ENCODE peak calls at places on chromosomes 13 and 19, in five cellular contexts. D is IMR-90, E is K562, B is Peyer's patch, C is breast epithelium. M is an unnamed sample.

GRCh38 chr19:52248256-52248655 is 21.1 kb upstream of the ZNF766 start:
- DNase-seq in E (no peak), C (no peak), B (peak; percentile 59), D (peak; percentile 33), M (peak; percentile 26)

GRCh38 chr13:80341098-80341701 is at the start of gene SPRY2:
- DNase-seq in B (peak; percentile 65), E (peak; percentile 71), C (peak; percentile 88), D (peak; percentile 96), M (peak; percentile 95)

GRCh38 chr13:32638739-32639138 is 52.5 kb downstream of the PDS5B start:
- DNase-seq in B (no peak), E (no peak), C (no peak), D (no peak), M (no peak)

GRCh38 chr19:17322854-17323253 is 11.8 kb downstream of the ANO8 start:
- DNase-seq in E (no peak), B (no peak), C (no peak), D (no peak), M (no peak)

GRCh38 chr19:18939922-18940775 is 868 bp downstream of the HOMER3 start:
- DNase-seq in B (no peak), E (no peak), D (peak; percentile 46), C (peak; percentile 56), M (peak; percentile 88)

GRCh38 chr13:26307701-26308100 is 53.8 kb downstream of the CDK8 start:
- DNase-seq in E (no peak), C (no peak), D (no peak), B (no peak), M (no peak)

GRCh38 chr13:77509221-77509620 is 26.3 kb upstream of the SCEL start:
- DNase-seq in E (no peak), C (no peak), B (no peak), D (peak; percentile 8), M (no peak)

GRCh38 chr19:17888260-17888659 is 16.5 kb downstream of the SLC5A5 start:
- DNase-seq in B (no peak), C (no peak), D (no peak), E (no peak), M (no peak)

GRCh38 chr19:46919324-46919723 is 58.5 kb downstream of the ARHGAP35 start:
- DNase-seq in B (no peak), C (no peak), D (peak; percentile 75), E (no peak), M (no peak)

GRCh38 chr19:53977429-53977990 is 13.9 kb upstream of the CACNG6 start:
- DNase-seq in C (no peak), D (peak; percentile 78), B (peak; percentile 59), E (peak; percentile 81), M (peak; percentile 95)

GRCh38 chr13:63700366-63700765 is 2284.7 kb upstream of the PCDH20 start:
- DNase-seq in C (no peak), E (no peak), B (no peak), D (no peak), M (no peak)

GRCh38 chr13:36531746-36532486 is 99.6 kb downstream of the CCNA1 start:
- DNase-seq in C (no peak), D (no peak), E (no peak), B (no peak), M (no peak)

GRCh38 chr13:106796280-106797047 is 228.5 kb upstream of the ARGLU1 start:
- DNase-seq in B (no peak), D (no peak), E (no peak), C (no peak), M (no peak)

GRCh38 chr13:24208314-24208713 is 47.8 kb downstream of the SPATA13 start:
- DNase-seq in B (no peak), D (peak; percentile 95), E (no peak), C (no peak), M (peak; percentile 15)

GRCh38 chr19:11096210-11096841 is 7.1 kb downstream of the LDLR start:
- DNase-seq in B (no peak), C (no peak), E (no peak), D (peak; percentile 47), M (no peak)

GRCh38 chr19:47609885-47610545 is 1.1 kb downstream of the BICRA start:
- DNase-seq in C (no peak), D (peak; percentile 26), E (peak; percentile 48), B (peak; percentile 57), M (peak; percentile 44)

GRCh38 chr13:110271313-110271712 is 35.6 kb downstream of the COL4A1 start:
- DNase-seq in D (no peak), E (no peak), B (no peak), C (no peak), M (no peak)

GRCh38 chr19:41811981-41812380 is 15.6 kb downstream of the CEACAM3 start:
- DNase-seq in C (no peak), B (no peak), D (no peak), E (no peak), M (no peak)

GRCh38 chr19:29672933-29673336 is 7.7 kb downstream of the PLEKHF1 start:
- DNase-seq in C (peak; percentile 46), B (peak; percentile 94), D (no peak), E (no peak), M (no peak)

GRCh38 chr19:16374436-16374835 is 49.8 kb downstream of the KLF2 start:
- DNase-seq in C (no peak), E (no peak), B (no peak), D (no peak), M (no peak)

GRCh38 chr19:41705393-41706174 is 2.8 kb upstream of the CEACAM5 start:
- DNase-seq in B (no peak), C (no peak), D (no peak), E (peak; percentile 41), M (peak; percentile 28)

GRCh38 chr13:57630661-57631606 is 610 bp upstream of the PCDH17 start:
- DNase-seq in C (no peak), B (no peak), D (no peak), E (no peak), M (no peak)

GRCh38 chr19:43774103-43774939 is 6.5 kb downstream of the KCNN4 start:
- DNase-seq in B (no peak), E (peak; percentile 96), C (no peak), D (peak; percentile 58), M (no peak)

GRCh38 chr19:18418034-18418724 is 1.0 kb upstream of the SSBP4 start:
- DNase-seq in B (no peak), C (no peak), E (no peak), D (no peak), M (no peak)

GRCh38 chr13:111037838-111038397 is 77.2 kb upstream of the ARHGEF7 start:
- DNase-seq in C (no peak), B (no peak), E (no peak), D (no peak), M (no peak)

GRCh38 chr13:53141336-53141735 is 112.7 kb downstream of the OLFM4 start:
- DNase-seq in E (no peak), C (no peak), B (no peak), D (no peak), M (no peak)

GRCh38 chr19:12681074-12681987 is at the start of gene DHPS:
- DNase-seq in C (peak; percentile 86), B (peak; percentile 96), E (peak; percentile 85), D (peak; percentile 98), M (peak; percentile 84)
- TF ChIP-seq POLR2A in C (peak; percentile 45), B (peak; percentile 42), E (peak; percentile 94), D (peak; percentile 90), M (peak; percentile 71)

DNA sequence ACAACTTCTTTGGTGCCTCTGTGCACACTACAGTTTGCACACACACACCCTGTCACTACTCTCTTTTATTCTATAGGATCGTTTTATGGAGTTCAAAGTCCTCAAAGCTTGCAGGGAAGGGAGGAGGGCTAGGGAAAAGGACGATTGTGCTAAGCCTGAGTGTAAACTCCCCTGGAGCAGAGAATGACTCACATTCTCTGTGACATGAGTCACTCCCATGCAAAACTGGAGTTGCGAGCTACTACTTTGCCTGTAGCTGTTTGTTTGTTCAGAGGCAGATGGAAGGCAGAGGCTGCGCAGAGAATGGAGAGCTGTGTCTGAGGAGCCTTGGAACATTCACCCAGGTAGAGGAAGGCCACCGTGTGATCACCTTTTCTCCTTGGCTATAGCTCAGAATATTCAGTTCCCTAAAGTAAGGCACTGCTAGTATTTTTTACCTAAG is 80.5 kb upstream of the MBNL2 start:
- DNase-seq in D (peak; percentile 94), C (no peak), B (no peak), E (peak; percentile 32), M (peak; percentile 80)
- TF ChIP-seq POLR2A in D (no peak), C (no peak), B (peak; percentile 87), E (no peak), M (no peak)

GRCh38 chr19:39126593-39127187 is 1.1 kb downstream of the PAK4 start:
- DNase-seq in B (no peak), D (no peak), C (no peak), E (no peak), M (peak; percentile 53)
- TF ChIP-seq POLR2A in B (peak; percentile 92), D (no peak), C (no peak), E (no peak), M (no peak)

DNA sequence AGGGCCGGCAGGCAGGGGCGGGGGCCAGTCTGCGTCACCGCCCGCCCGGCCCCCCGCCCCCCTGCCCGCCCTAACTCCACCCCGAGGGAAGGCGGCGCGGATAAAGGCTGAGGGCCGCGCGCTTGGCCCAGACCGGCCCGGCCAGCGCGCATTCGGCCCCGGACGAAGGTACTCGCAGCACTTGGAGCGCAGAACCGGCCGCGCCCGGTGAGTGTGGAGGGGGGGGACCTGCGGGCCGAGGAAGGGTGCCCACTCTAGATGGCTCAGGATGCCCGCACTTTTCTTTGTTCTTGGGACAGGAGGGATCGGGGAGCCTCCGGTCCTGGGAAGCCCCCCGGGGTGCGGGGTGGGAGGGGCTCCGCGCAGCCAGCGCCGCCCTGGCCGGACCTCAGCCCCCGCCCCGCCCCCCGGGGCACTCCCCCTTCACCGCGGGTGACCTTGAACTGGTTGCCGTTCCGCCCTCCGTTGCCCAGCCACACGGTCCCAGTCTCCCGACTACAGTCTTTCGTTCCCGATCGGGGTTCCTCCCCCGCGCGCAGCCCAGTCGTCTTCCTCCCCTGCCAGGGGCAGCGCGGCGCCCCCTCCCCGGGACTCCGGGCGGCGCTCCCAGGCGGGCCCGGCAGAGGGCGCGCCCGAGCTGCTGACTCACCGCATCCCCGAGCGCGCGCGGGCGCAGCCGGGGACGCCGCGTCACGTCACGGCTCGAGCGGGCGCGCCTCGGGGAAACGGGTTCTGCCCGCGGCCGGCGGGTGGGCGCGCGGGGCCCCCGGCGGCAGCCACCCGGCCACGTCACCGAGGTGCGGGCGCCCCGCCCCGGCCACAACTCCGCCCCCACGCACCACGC is at the start of gene MIDN:
- DNase-seq in B (peak; percentile 79), C (peak; percentile 84), D (peak; percentile 86), E (peak; percentile 64), M (peak; percentile 78)
- TF ChIP-seq POLR2A in B (peak; percentile 97), C (peak; percentile 81), D (peak; percentile 98), E (peak; percentile 97), M (peak; percentile 90)